ENCODE peak calls at places on chromosomes 3 and 15, in six cellular contexts. One of them, this sample, is unnamed. For H3K4me1 and H4K20me1, the result is how much of the 10 kb centered on the place peaks cover.

GRCh38 chr3:45917146-45917885 is 25.9 kb upstream of the CXCR6 start:
- DNase-seq in K562: no peak
- DNase-seq in hepatocyte: no peak
- DNase-seq in fibroblast of lung: no peak
- DNase-seq in GM23248: no peak
- DNase-seq in HepG2: no peak
- DNase-seq in this sample: no peak

GRCh38 chr15:52011711-52012144 is 7.3 kb upstream of the MAPK6 start:
- DNase-seq in K562: no peak
- DNase-seq in hepatocyte: no peak
- DNase-seq in fibroblast of lung: peak
- DNase-seq in GM23248: no peak
- DNase-seq in HepG2: peak
- DNase-seq in this sample: no peak

GRCh38 chr15:31295660-31296059 is 31.0 kb upstream of the KLF13 start:
- DNase-seq in K562: no peak
- DNase-seq in hepatocyte: no peak
- DNase-seq in fibroblast of lung: no peak
- DNase-seq in GM23248: no peak
- DNase-seq in HepG2: no peak
- DNase-seq in this sample: no peak

GRCh38 chr3:14545251-14545635 is 5.1 kb upstream of the GRIP2 start:
- DNase-seq in K562: no peak
- DNase-seq in hepatocyte: no peak
- DNase-seq in fibroblast of lung: no peak
- DNase-seq in GM23248: no peak
- DNase-seq in HepG2: no peak
- DNase-seq in this sample: no peak

GRCh38 chr3:72977060-72977459 is 19.6 kb upstream of the PPP4R2 start:
- DNase-seq in K562: no peak
- DNase-seq in hepatocyte: no peak
- DNase-seq in fibroblast of lung: peak
- DNase-seq in GM23248: peak
- DNase-seq in HepG2: no peak
- DNase-seq in this sample: no peak

GRCh38 chr3:12180218-12180617 is 21.5 kb upstream of the TIMP4 start:
- DNase-seq in K562: no peak
- DNase-seq in hepatocyte: no peak
- DNase-seq in fibroblast of lung: peak
- DNase-seq in GM23248: peak
- DNase-seq in HepG2: no peak
- DNase-seq in this sample: no peak

GRCh38 chr15:85041230-85041629 is 59.6 kb downstream of the PDE8A start:
- DNase-seq in K562: no peak
- DNase-seq in hepatocyte: no peak
- DNase-seq in fibroblast of lung: no peak
- DNase-seq in GM23248: no peak
- DNase-seq in HepG2: no peak
- DNase-seq in this sample: no peak

GRCh38 chr3:9279959-9280358 is 30.5 kb upstream of the SRGAP3 start:
- DNase-seq in K562: no peak
- DNase-seq in hepatocyte: peak
- DNase-seq in fibroblast of lung: no peak
- DNase-seq in GM23248: peak
- DNase-seq in HepG2: no peak
- DNase-seq in this sample: no peak

GRCh38 chr3:146972726-146973125 is 367.6 kb upstream of the PLSCR5 start:
- DNase-seq in K562: no peak
- DNase-seq in hepatocyte: no peak
- DNase-seq in fibroblast of lung: no peak
- DNase-seq in GM23248: peak
- DNase-seq in HepG2: no peak
- DNase-seq in this sample: no peak

GRCh38 chr3:20696393-20697045 is 510.5 kb upstream of the SGO1 start:
- DNase-seq in K562: no peak
- DNase-seq in hepatocyte: no peak
- DNase-seq in fibroblast of lung: no peak
- DNase-seq in GM23248: no peak
- DNase-seq in HepG2: no peak
- DNase-seq in this sample: no peak

GRCh38 chr3:73010158-73010557 is 13.5 kb downstream of the PPP4R2 start:
- DNase-seq in K562: no peak
- DNase-seq in hepatocyte: no peak
- DNase-seq in fibroblast of lung: no peak
- DNase-seq in GM23248: no peak
- DNase-seq in HepG2: no peak
- DNase-seq in this sample: no peak

GRCh38 chr3:129312021-129312639 is 33.5 kb downstream of the HMCES start:
- DNase-seq in K562: no peak
- DNase-seq in hepatocyte: no peak
- DNase-seq in fibroblast of lung: peak
- DNase-seq in GM23248: no peak
- DNase-seq in HepG2: no peak
- DNase-seq in this sample: no peak

GRCh38 chr3:119508172-119508845 is 10.0 kb downstream of the TIMMDC1 start:
- DNase-seq in K562: peak
- DNase-seq in hepatocyte: no peak
- DNase-seq in fibroblast of lung: no peak
- DNase-seq in GM23248: no peak
- DNase-seq in HepG2: no peak
- DNase-seq in this sample: no peak

GRCh38 chr3:108513961-108514360 is 3.6 kb upstream of the MYH15 start:
- DNase-seq in K562: no peak
- DNase-seq in hepatocyte: no peak
- DNase-seq in fibroblast of lung: peak
- DNase-seq in GM23248: peak
- DNase-seq in HepG2: no peak
- DNase-seq in this sample: no peak

GRCh38 chr15:91508633-91509032 is 344.9 kb upstream of the SLCO3A1 start:
- DNase-seq in K562: no peak
- DNase-seq in hepatocyte: no peak
- DNase-seq in fibroblast of lung: peak
- DNase-seq in GM23248: peak
- DNase-seq in HepG2: no peak
- DNase-seq in this sample: no peak

GRCh38 chr15:60580650-60581415 is 101.9 kb upstream of the ICE2 start:
- DNase-seq in K562: no peak
- DNase-seq in hepatocyte: no peak
- DNase-seq in fibroblast of lung: no peak
- DNase-seq in GM23248: no peak
- DNase-seq in HepG2: peak
- DNase-seq in this sample: peak

GRCh38 chr3:87626471-87626995 is 350.1 kb upstream of the POU1F1 start:
- DNase-seq in K562: no peak
- DNase-seq in hepatocyte: no peak
- DNase-seq in fibroblast of lung: no peak
- DNase-seq in GM23248: peak
- DNase-seq in HepG2: no peak
- DNase-seq in this sample: no peak

GRCh38 chr3:98817546-98817945 is 54.4 kb downstream of the ST3GAL6 start:
- DNase-seq in K562: peak
- DNase-seq in hepatocyte: peak
- DNase-seq in fibroblast of lung: peak
- DNase-seq in GM23248: peak
- DNase-seq in HepG2: peak
- DNase-seq in this sample: peak

DNA sequence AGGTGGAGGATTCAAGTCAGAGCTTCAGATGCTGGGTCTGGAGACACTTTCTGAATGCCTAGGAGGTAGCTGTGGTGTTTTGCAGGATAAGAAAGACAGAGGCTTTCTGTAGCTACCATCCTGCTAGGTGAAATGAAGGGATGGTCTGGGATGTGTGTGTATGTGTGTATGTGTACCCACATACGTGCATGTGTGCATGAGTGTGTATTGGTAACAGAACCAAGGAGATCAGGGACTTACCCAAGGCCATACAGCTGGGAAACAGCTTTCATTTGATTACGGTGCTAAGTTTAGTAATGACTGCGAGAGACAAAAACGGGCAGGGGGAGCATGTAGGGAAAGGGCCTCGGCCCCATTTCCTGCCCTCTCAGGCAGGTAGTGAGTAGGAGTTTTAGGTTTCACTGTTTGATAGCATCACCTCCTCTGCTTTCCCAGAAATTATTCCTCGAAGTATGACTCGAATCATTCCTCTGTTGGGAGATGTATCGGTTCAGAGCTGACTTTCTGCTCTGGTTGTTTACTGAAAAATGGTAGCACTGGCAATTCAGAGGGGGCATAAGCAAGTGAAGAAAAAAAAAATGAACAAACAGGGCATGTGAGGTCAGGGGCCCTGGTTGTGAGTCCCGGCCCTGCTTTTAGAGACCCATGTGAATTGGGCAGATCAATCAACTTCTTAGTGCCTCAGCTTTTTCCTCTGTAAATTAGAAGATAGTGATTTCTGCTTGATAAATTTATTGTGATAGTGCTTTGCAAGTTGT is 130.7 kb downstream of the LPP start:
- DNase-seq in K562: no peak
- DNase-seq in hepatocyte: no peak
- DNase-seq in fibroblast of lung: no peak
- DNase-seq in GM23248: peak
- DNase-seq in HepG2: no peak
- DNase-seq in this sample: peak
- H3K4me1 ChIP-seq in K562: under half
- H3K4me1 ChIP-seq in hepatocyte: under half
- H3K4me1 ChIP-seq in fibroblast of lung: under half
- H3K4me1 ChIP-seq in GM23248: under half
- H3K4me1 ChIP-seq in HepG2: half or more
- H3K4me1 ChIP-seq in this sample: under half

GRCh38 chr3:71680588-71680987 is 44.6 kb downstream of the EIF4E3 start:
- DNase-seq in K562: no peak
- DNase-seq in hepatocyte: peak
- DNase-seq in fibroblast of lung: peak
- DNase-seq in GM23248: peak
- DNase-seq in HepG2: no peak
- DNase-seq in this sample: no peak
- H3K4me2 ChIP-seq in K562: no peak
- H3K4me2 ChIP-seq in hepatocyte: peak
- H3K4me2 ChIP-seq in fibroblast of lung: peak
- H3K4me2 ChIP-seq in GM23248: peak
- H3K4me2 ChIP-seq in HepG2: no peak
- H3K4me2 ChIP-seq in this sample: no peak

GRCh38 chr3:196778755-196779154 is 39.1 kb downstream of the PAK2 start:
- DNase-seq in K562: no peak
- DNase-seq in hepatocyte: no peak
- DNase-seq in fibroblast of lung: peak
- DNase-seq in GM23248: peak
- DNase-seq in HepG2: no peak
- DNase-seq in this sample: no peak

GRCh38 chr3:196782496-196782895 is 42.8 kb downstream of the PAK2 start:
- DNase-seq in K562: no peak
- DNase-seq in hepatocyte: no peak
- DNase-seq in fibroblast of lung: no peak
- DNase-seq in GM23248: no peak
- DNase-seq in HepG2: no peak
- DNase-seq in this sample: no peak
- H4K20me1 ChIP-seq in K562: under half
- H4K20me1 ChIP-seq in hepatocyte: under half
- H4K20me1 ChIP-seq in fibroblast of lung: under half
- H4K20me1 ChIP-seq in GM23248: under half
- H4K20me1 ChIP-seq in HepG2: under half
- H4K20me1 ChIP-seq in this sample: under half

GRCh38 chr15:50053457-50053856 is 65.6 kb downstream of the ATP8B4 start:
- DNase-seq in K562: no peak
- DNase-seq in hepatocyte: peak
- DNase-seq in fibroblast of lung: no peak
- DNase-seq in GM23248: no peak
- DNase-seq in HepG2: no peak
- DNase-seq in this sample: no peak
- H3K4me1 ChIP-seq in K562: under half
- H3K4me1 ChIP-seq in hepatocyte: under half
- H3K4me1 ChIP-seq in fibroblast of lung: under half
- H3K4me1 ChIP-seq in GM23248: half or more
- H3K4me1 ChIP-seq in HepG2: under half
- H3K4me1 ChIP-seq in this sample: under half

GRCh38 chr3:88957751-88958452 is 149.5 kb upstream of the EPHA3 start:
- DNase-seq in K562: no peak
- DNase-seq in hepatocyte: no peak
- DNase-seq in fibroblast of lung: peak
- DNase-seq in GM23248: peak
- DNase-seq in HepG2: no peak
- DNase-seq in this sample: no peak
- H3K4me2 ChIP-seq in K562: no peak
- H3K4me2 ChIP-seq in hepatocyte: no peak
- H3K4me2 ChIP-seq in fibroblast of lung: peak
- H3K4me2 ChIP-seq in GM23248: peak
- H3K4me2 ChIP-seq in HepG2: no peak
- H3K4me2 ChIP-seq in this sample: no peak

GRCh38 chr3:55882006-55882405 is 394.9 kb upstream of the WNT5A start:
- DNase-seq in K562: no peak
- DNase-seq in hepatocyte: no peak
- DNase-seq in fibroblast of lung: no peak
- DNase-seq in GM23248: no peak
- DNase-seq in HepG2: no peak
- DNase-seq in this sample: no peak

GRCh38 chr3:55884066-55884465 is 397.0 kb upstream of the WNT5A start:
- DNase-seq in K562: no peak
- DNase-seq in hepatocyte: no peak
- DNase-seq in fibroblast of lung: no peak
- DNase-seq in GM23248: no peak
- DNase-seq in HepG2: no peak
- DNase-seq in this sample: no peak

GRCh38 chr3:55879901-55880331 is 392.8 kb upstream of the WNT5A start:
- DNase-seq in K562: no peak
- DNase-seq in hepatocyte: no peak
- DNase-seq in fibroblast of lung: peak
- DNase-seq in GM23248: no peak
- DNase-seq in HepG2: no peak
- DNase-seq in this sample: no peak

GRCh38 chr3:55877703-55878102 is 390.6 kb upstream of the WNT5A start:
- DNase-seq in K562: no peak
- DNase-seq in hepatocyte: no peak
- DNase-seq in fibroblast of lung: no peak
- DNase-seq in GM23248: no peak
- DNase-seq in HepG2: no peak
- DNase-seq in this sample: peak

DNA sequence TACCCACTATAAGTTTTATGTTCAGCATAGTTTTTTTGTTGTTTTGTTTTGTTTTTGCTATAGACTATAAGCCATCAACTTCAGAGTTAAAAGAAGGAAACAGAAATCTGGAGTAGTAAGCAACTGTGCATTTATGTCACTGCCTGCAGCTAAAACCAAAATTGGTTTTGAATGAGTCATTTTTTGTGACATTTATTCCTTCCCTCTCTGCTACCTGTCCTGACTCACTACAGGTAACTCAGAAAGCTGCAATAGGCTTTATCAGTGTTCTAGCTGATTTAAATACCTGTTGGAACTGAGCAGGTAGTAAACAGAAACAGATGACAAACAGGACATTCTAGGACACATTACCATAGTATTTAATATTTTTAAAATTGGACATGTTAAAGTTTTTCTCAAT is 393.3 kb upstream of the WNT5A start:
- DNase-seq in K562: no peak
- DNase-seq in hepatocyte: no peak
- DNase-seq in fibroblast of lung: no peak
- DNase-seq in GM23248: no peak
- DNase-seq in HepG2: no peak
- DNase-seq in this sample: no peak
- H4K20me1 ChIP-seq in K562: under half
- H4K20me1 ChIP-seq in hepatocyte: under half
- H4K20me1 ChIP-seq in fibroblast of lung: under half
- H4K20me1 ChIP-seq in GM23248: under half
- H4K20me1 ChIP-seq in HepG2: under half
- H4K20me1 ChIP-seq in this sample: under half

GRCh38 chr3:54343495-54343894 is 221.1 kb downstream of the CACNA2D3 start:
- DNase-seq in K562: no peak
- DNase-seq in hepatocyte: no peak
- DNase-seq in fibroblast of lung: no peak
- DNase-seq in GM23248: no peak
- DNase-seq in HepG2: no peak
- DNase-seq in this sample: no peak
- H3K4me1 ChIP-seq in K562: under half
- H3K4me1 ChIP-seq in hepatocyte: under half
- H3K4me1 ChIP-seq in fibroblast of lung: under half
- H3K4me1 ChIP-seq in GM23248: under half
- H3K4me1 ChIP-seq in HepG2: under half
- H3K4me1 ChIP-seq in this sample: under half